ENCODE peak calls at places on chromosomes 11 and 22, in nine cellular contexts. E, N, O, D, K, P, S, V and G are unnamed samples.

GRCh38 chr11:90704510-90704909 is 481.7 kb upstream of the CHORDC1 start:
- DNase-seq in E (no peak), N (no peak), O (no peak), D (no peak), K (no peak), P (no peak), S (no peak), V (no peak), G (no peak)

GRCh38 chr11:5042091-5042490 is 4.2 kb upstream of the OR52J3 start:
- DNase-seq in E (no peak), N (no peak), O (no peak), D (no peak), K (no peak), P (no peak), S (peak; percentile 63), V (no peak), G (no peak)

GRCh38 chr11:78365381-78365792 is 52.2 kb downstream of the GAB2 start:
- DNase-seq in E (no peak), N (no peak), O (peak; percentile 46), D (no peak), K (no peak), P (peak; percentile 78), S (peak; percentile 15), V (peak; percentile 56), G (peak; percentile 57)

GRCh38 chr11:47005441-47005840 is 68.9 kb downstream of the CSTPP1 start:
- DNase-seq in E (no peak), N (no peak), O (no peak), D (no peak), K (no peak), P (no peak), S (no peak), V (peak; percentile 30), G (no peak)

GRCh38 chr22:20205964-20206708 is 55.3 kb upstream of the CCDC188 start:
- DNase-seq in E (peak; percentile 70), N (peak; percentile 54), O (peak; percentile 63), D (no peak), K (peak; percentile 80), P (no peak), S (peak; percentile 77), V (no peak), G (peak; percentile 76)

GRCh38 chr22:19520007-19520406 is 4.2 kb downstream of the CLDN5 start:
- DNase-seq in E (no peak), N (no peak), O (no peak), D (peak; percentile 54), K (no peak), P (no peak), S (no peak), V (no peak), G (no peak)

GRCh38 chr11:25211635-25212251 is 714.9 kb downstream of the LUZP2 start:
- DNase-seq in E (no peak), N (peak; percentile 0), O (no peak), D (peak; percentile 45), K (no peak), P (no peak), S (peak; percentile 82), V (peak; percentile 9), G (peak; percentile 41)

GRCh38 chr11:118212131-118212725 is 12.6 kb downstream of the JAML start:
- DNase-seq in E (no peak), N (no peak), O (no peak), D (no peak), K (no peak), P (peak; percentile 20), S (peak; percentile 32), V (no peak), G (no peak)

GRCh38 chr11:1375161-1375954 is 14.4 kb upstream of the BRSK2 start:
- DNase-seq in E (no peak), N (no peak), O (no peak), D (no peak), K (no peak), P (no peak), S (no peak), V (no peak), G (no peak)

GRCh38 chr11:132471491-132471890 is 1060.8 kb downstream of the OPCML start:
- DNase-seq in E (no peak), N (no peak), O (peak; percentile 25), D (no peak), K (no peak), P (no peak), S (peak; percentile 55), V (peak; percentile 33), G (peak; percentile 73)

GRCh38 chr11:114290503-114291239 is 5.5 kb upstream of the NNMT start:
- DNase-seq in E (no peak), N (peak; percentile 52), O (no peak), D (no peak), K (no peak), P (no peak), S (no peak), V (no peak), G (no peak)

GRCh38 chr11:9581556-9582161 is 8.2 kb downstream of the WEE1 start:
- DNase-seq in E (no peak), N (no peak), O (no peak), D (no peak), K (no peak), P (no peak), S (no peak), V (no peak), G (no peak)

GRCh38 chr22:19045094-19045493 is 77.1 kb downstream of the DGCR2 start:
- DNase-seq in E (no peak), N (no peak), O (no peak), D (no peak), K (no peak), P (no peak), S (no peak), V (no peak), G (no peak)

GRCh38 chr11:19873730-19874129 is 161.1 kb downstream of the NAV2 start:
- DNase-seq in E (no peak), N (no peak), O (no peak), D (no peak), K (no peak), P (peak; percentile 33), S (no peak), V (no peak), G (no peak)

GRCh38 chr11:23423119-23423518 is 562.8 kb upstream of the CCDC179 start:
- DNase-seq in E (no peak), N (peak; percentile 22), O (no peak), D (no peak), K (peak; percentile 36), P (no peak), S (no peak), V (peak; percentile 66), G (no peak)

GRCh38 chr11:47060807-47061206 is 115.9 kb downstream of the ARFGAP2 start:
- DNase-seq in E (no peak), N (peak; percentile 23), O (peak; percentile 10), D (no peak), K (no peak), P (no peak), S (peak; percentile 8), V (peak; percentile 52), G (peak; percentile 33)

GRCh38 chr22:37735054-37735453 is 38.2 kb downstream of the TRIOBP start:
- DNase-seq in E (no peak), N (no peak), O (no peak), D (no peak), K (peak; percentile 37), P (peak; percentile 91), S (no peak), V (no peak), G (no peak)

GRCh38 chr22:37752189-37753061 is 55.3 kb upstream of the GCAT start:
- DNase-seq in E (no peak), N (peak; percentile 91), O (peak; percentile 97), D (peak; percentile 99), K (peak; percentile 97), P (peak; percentile 52), S (peak; percentile 91), V (peak; percentile 98), G (peak; percentile 97)

GRCh38 chr11:15074206-15075161 is 1.1 kb downstream of the CALCB start:
- DNase-seq in E (peak; percentile 76), N (peak; percentile 64), O (peak; percentile 78), D (no peak), K (peak; percentile 67), P (peak; percentile 83), S (peak; percentile 60), V (peak; percentile 80), G (peak; percentile 79)